ENCODE peak calls at places on chromosomes 1 and 21, in six cellular contexts. U is cardiac fibroblast; P is heart left ventricle; G is GM20000; L is CD4-positive, alpha-beta T cell; B is astrocyte of the spinal cord. R is an unnamed sample.

GRCh38 chr1:19065526-19066247 is 109.2 kb upstream of the IFFO2 start:
- DNase-seq in G (no peak), U (no peak), B (no peak), P (no peak), L (no peak), R (no peak)

GRCh38 chr1:179298952-179299351 is 5.4 kb downstream of the SOAT1 start:
- DNase-seq in G (peak; percentile 47), L (peak; percentile 22), U (no peak), B (no peak), P (no peak), R (no peak)

GRCh38 chr1:30694248-30695175 is 28.9 kb downstream of the MATN1 start:
- DNase-seq in B (no peak), G (no peak), P (peak; percentile 17), U (no peak), L (no peak), R (no peak)

GRCh38 chr1:166489670-166490436 is 323.1 kb upstream of the FAM78B start:
- DNase-seq in L (peak; percentile 20), U (no peak), B (no peak), G (peak; percentile 46), P (peak; percentile 53), R (peak; percentile 75)

GRCh38 chr1:32818804-32819541 is 1.5 kb downstream of the S100PBP start:
- DNase-seq in L (no peak), B (no peak), P (no peak), U (no peak), G (peak; percentile 71), R (peak; percentile 92)

GRCh38 chr21:31124005-31124404 is 85.7 kb upstream of the KRTAP19-8 start:
- DNase-seq in P (no peak), L (no peak), B (no peak), G (no peak), U (no peak), R (no peak)

GRCh38 chr1:165954940-165955339 is 127.5 kb downstream of the UCK2 start:
- DNase-seq in L (no peak), G (no peak), P (no peak), B (peak; percentile 24), U (peak; percentile 71), R (no peak)

GRCh38 chr1:52574594-52574993 is 21.7 kb upstream of the TUT4 start:
- DNase-seq in L (no peak), P (no peak), B (peak; percentile 94), U (peak; percentile 94), G (no peak), R (no peak)

GRCh38 chr1:17525996-17526686 is 13.4 kb upstream of the ARHGEF10L start:
- DNase-seq in U (no peak), B (no peak), L (no peak), G (no peak), P (no peak), R (no peak)

GRCh38 chr1:151704246-151704645 is 12.4 kb downstream of the CELF3 start:
- DNase-seq in G (no peak), P (no peak), L (no peak), B (no peak), U (no peak), R (no peak)

GRCh38 chr1:9726905-9727595 is 75.5 kb downstream of the PIK3CD start:
- DNase-seq in U (no peak), G (no peak), B (no peak), P (no peak), L (no peak), R (no peak)

GRCh38 chr1:35708179-35708891 is 10.3 kb downstream of the C1orf216 start:
- DNase-seq in P (no peak), B (no peak), L (no peak), U (no peak), G (no peak), R (no peak)

GRCh38 chr1:18278953-18279712 is 171.5 kb downstream of the IGSF21 start:
- DNase-seq in P (no peak), L (no peak), B (no peak), G (no peak), U (no peak), R (no peak)

GRCh38 chr1:205943245-205943644 is at the start of gene SLC26A9:
- DNase-seq in U (no peak), L (no peak), G (no peak), B (no peak), P (no peak), R (no peak)

GRCh38 chr1:201530741-201531521 is 8.0 kb upstream of the NAV1 start:
- DNase-seq in B (peak; percentile 85), P (peak; percentile 91), L (no peak), G (peak; percentile 75), U (peak; percentile 90), R (no peak)

GRCh38 chr1:185674201-185674600 is 60.0 kb upstream of the HMCN1 start:
- DNase-seq in G (no peak), P (no peak), B (no peak), U (no peak), L (no peak), R (no peak)

GRCh38 chr1:185672719-185673360 is 61.4 kb upstream of the HMCN1 start:
- DNase-seq in L (no peak), P (no peak), B (no peak), G (no peak), U (no peak), R (no peak)

GRCh38 chr1:185666582-185666981 is 67.6 kb upstream of the HMCN1 start:
- DNase-seq in U (no peak), P (no peak), L (no peak), G (no peak), B (no peak), R (no peak)

GRCh38 chr1:185668013-185668412 is 66.2 kb upstream of the HMCN1 start:
- DNase-seq in U (no peak), P (no peak), L (no peak), B (no peak), G (no peak), R (no peak)

DNA sequence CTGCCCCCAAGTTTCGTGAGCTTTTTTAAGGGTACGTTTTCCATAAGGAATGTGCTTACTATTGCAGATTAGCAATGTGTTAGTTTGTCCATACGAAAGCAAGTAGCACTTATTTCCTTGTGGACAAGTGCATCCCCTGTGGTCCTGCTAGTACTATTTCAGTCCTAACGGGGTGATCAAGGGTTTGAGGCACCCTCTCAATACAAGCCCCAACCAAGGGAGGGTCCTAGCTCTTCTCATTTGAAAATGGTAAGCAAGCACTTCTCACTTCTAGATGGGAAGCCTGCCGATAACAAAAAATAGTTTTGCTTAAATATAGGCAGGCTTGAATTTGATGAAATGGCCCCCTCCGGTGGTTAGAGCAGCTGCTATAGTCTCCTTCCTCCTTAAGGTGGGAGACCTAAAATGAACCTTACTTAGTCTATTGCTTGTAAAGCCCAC is 64.0 kb upstream of the HMCN1 start:
- DNase-seq in L (peak; percentile 53), B (peak; percentile 72), P (no peak), U (peak; percentile 71), G (no peak), R (no peak)
- TF ChIP-seq CTCF in L (peak; percentile 71), B (peak; percentile 71), P (peak; percentile 77), U (peak; percentile 54), G (peak; percentile 5), R (peak; percentile 40)

GRCh38 chr1:174074757-174075156 is 52.6 kb upstream of the RC3H1 start:
- DNase-seq in P (no peak), U (peak; percentile 55), L (no peak), B (peak; percentile 39), G (no peak), R (no peak)
- TF ChIP-seq CTCF in P (peak; percentile 62), U (peak; percentile 30), L (peak; percentile 32), B (peak; percentile 41), G (no peak), R (peak; percentile 8)

GRCh38 chr1:145720878-145721671 is 1.8 kb downstream of the CD160 start:
- DNase-seq in G (peak; percentile 68), B (peak; percentile 46), L (peak; percentile 60), U (peak; percentile 55), P (peak; percentile 86), R (no peak)
- TF ChIP-seq CTCF in G (peak; percentile 87), B (peak; percentile 88), L (peak; percentile 98), U (peak; percentile 85), P (peak; percentile 95), R (peak; percentile 88)

GRCh38 chr1:242242983-242243382 is 244.1 kb upstream of the MAP1LC3C start:
- DNase-seq in G (no peak), B (no peak), U (no peak), L (no peak), P (no peak), R (no peak)

GRCh38 chr1:242240061-242240460 is 241.2 kb upstream of the MAP1LC3C start:
- DNase-seq in G (no peak), B (no peak), L (no peak), U (no peak), P (no peak), R (no peak)

GRCh38 chr1:242240691-242241090 is 241.8 kb upstream of the MAP1LC3C start:
- DNase-seq in B (no peak), P (no peak), L (no peak), U (no peak), G (no peak), R (no peak)

GRCh38 chr1:242245255-242245654 is 246.4 kb upstream of the MAP1LC3C start:
- DNase-seq in U (no peak), L (no peak), B (no peak), P (no peak), G (no peak), R (no peak)

GRCh38 chr1:242243472-242243871 is 244.6 kb upstream of the MAP1LC3C start:
- DNase-seq in B (no peak), G (peak; percentile 38), U (no peak), L (no peak), P (no peak), R (peak; percentile 8)
- TF ChIP-seq CTCF in B (no peak), G (no peak), U (no peak), L (no peak), P (no peak), R (no peak)